ENCODE peak calls at places on chromosomes 12 and 14, in eight cellular contexts. C is A549, Z is transverse colon, P is ovary, B is stomach, R is suprapubic skin, I is HepG2, T is SK-N-SH. H is an unnamed sample.

GRCh38 chr12:125403145-125403789 is 338.0 kb downstream of the AACS start:
- DNase-seq in C (no peak), Z (no peak), P (no peak), B (no peak), R (no peak), I (peak; percentile 34), T (peak; percentile 29), H (no peak)

GRCh38 chr12:79983969-79984629 is 49.2 kb upstream of the PPP1R12A start:
- DNase-seq in C (peak; percentile 9), Z (no peak), P (no peak), B (no peak), R (no peak), I (no peak), T (no peak), H (no peak)

GRCh38 chr12:8844665-8845064 is 22.2 kb downstream of the A2ML1 start:
- DNase-seq in C (no peak), Z (no peak), P (peak; percentile 90), B (peak; percentile 57), R (no peak), I (peak; percentile 10), T (peak; percentile 39), H (peak; percentile 76)

GRCh38 chr12:106223485-106224391 is 24.1 kb downstream of the CKAP4 start:
- DNase-seq in C (peak; percentile 90), Z (peak; percentile 77), P (peak; percentile 73), B (peak; percentile 76), R (no peak), I (peak; percentile 45), T (peak; percentile 81), H (peak; percentile 86)

GRCh38 chr12:2299207-2299606 is 246.4 kb downstream of the CACNA1C start:
- DNase-seq in C (no peak), Z (no peak), P (no peak), B (no peak), R (no peak), I (no peak), T (no peak), H (peak; percentile 66)

GRCh38 chr12:58803893-58804292 is 116.4 kb downstream of the LRIG3 start:
- DNase-seq in C (no peak), Z (no peak), P (no peak), B (no peak), R (no peak), I (no peak), T (no peak), H (no peak)

GRCh38 chr14:74459289-74459946 is 33.4 kb upstream of the SYNDIG1L start:
- DNase-seq in C (peak; percentile 51), Z (no peak), P (no peak), B (no peak), R (no peak), I (peak; percentile 24), T (peak; percentile 54), H (no peak)

GRCh38 chr14:89509891-89510290 is 92.9 kb upstream of the FOXN3 start:
- DNase-seq in C (no peak), Z (no peak), P (no peak), B (no peak), R (no peak), I (no peak), T (no peak), H (no peak)

GRCh38 chr12:124694250-124694649 is 126.8 kb upstream of the NCOR2 start:
- DNase-seq in C (no peak), Z (no peak), P (no peak), B (no peak), R (no peak), I (no peak), T (no peak), H (no peak)

GRCh38 chr14:81343166-81343565 is 57.0 kb downstream of the STON2 start:
- DNase-seq in C (no peak), Z (no peak), P (no peak), B (no peak), R (no peak), I (no peak), T (no peak), H (no peak)

GRCh38 chr14:105605501-105606304 is 79.3 kb downstream of the TMEM121 start:
- DNase-seq in C (no peak), Z (no peak), P (no peak), B (no peak), R (peak; percentile 68), I (no peak), T (no peak), H (peak; percentile 55)

GRCh38 chr14:65238456-65238855 is 136.1 kb upstream of the MAX start:
- DNase-seq in C (no peak), Z (no peak), P (peak; percentile 26), B (no peak), R (no peak), I (peak; percentile 85), T (no peak), H (no peak)

GRCh38 chr12:50241178-50241577 is 42.1 kb downstream of the LIMA1 start:
- DNase-seq in C (peak; percentile 34), Z (no peak), P (no peak), B (no peak), R (no peak), I (peak; percentile 88), T (no peak), H (no peak)

GRCh38 chr12:104859144-104859543 is 98.9 kb downstream of the SLC41A2 start:
- DNase-seq in C (no peak), Z (no peak), P (no peak), B (no peak), R (no peak), I (no peak), T (no peak), H (no peak)

GRCh38 chr12:74429535-74429934 is 108.1 kb upstream of the ATXN7L3B start:
- DNase-seq in C (no peak), Z (no peak), P (no peak), B (no peak), R (no peak), I (no peak), T (no peak), H (no peak)

GRCh38 chr12:1517007-1517406 is 77.4 kb downstream of the FBXL14 start:
- DNase-seq in C (no peak), Z (no peak), P (no peak), B (no peak), R (no peak), I (peak; percentile 10), T (peak; percentile 58), H (no peak)

GRCh38 chr12:106953352-106954260 is 2.1 kb upstream of the TMEM263 start:
- DNase-seq in C (no peak), Z (no peak), P (no peak), B (no peak), R (no peak), I (no peak), T (no peak), H (no peak)

GRCh38 chr14:102375126-102375525 is 12.4 kb downstream of the TECPR2 start:
- DNase-seq in C (no peak), Z (no peak), P (no peak), B (no peak), R (no peak), I (no peak), T (no peak), H (no peak)

GRCh38 chr12:103928736-103929050 is 1.5 kb upstream of the HSP90B1 start:
- DNase-seq in C (no peak), Z (peak; percentile 70), P (peak; percentile 26), B (peak; percentile 33), R (no peak), I (no peak), T (no peak), H (no peak)

GRCh38 chr14:68654471-68654941 is 138.4 kb downstream of the ZFP36L1 start:
- DNase-seq in C (no peak), Z (no peak), P (peak; percentile 78), B (no peak), R (no peak), I (no peak), T (peak; percentile 34), H (no peak)

GRCh38 chr12:101097829-101098580 is 112.0 kb downstream of the SLC5A8 start:
- DNase-seq in C (no peak), Z (no peak), P (no peak), B (no peak), R (no peak), I (no peak), T (no peak), H (no peak)

GRCh38 chr14:81315344-81315743 is 84.8 kb downstream of the STON2 start:
- DNase-seq in C (no peak), Z (no peak), P (no peak), B (no peak), R (no peak), I (no peak), T (no peak), H (no peak)

GRCh38 chr12:98679611-98680005 is 34.5 kb downstream of the APAF1 start:
- DNase-seq in C (no peak), Z (no peak), P (no peak), B (no peak), R (no peak), I (no peak), T (no peak), H (no peak)
- H3K4me3 ChIP-seq in C (no peak overlapping the region), Z (no peak overlapping the region), P (no peak overlapping the region), B (no peak overlapping the region), R (no peak overlapping the region), I (no peak overlapping the region), T (no peak overlapping the region), H (no peak overlapping the region)

GRCh38 chr12:17992002-17992656 is 97.9 kb downstream of the RERGL start:
- DNase-seq in C (peak; percentile 3), Z (no peak), P (no peak), B (no peak), R (no peak), I (peak; percentile 3), T (peak; percentile 20), H (no peak)
- TF ChIP-seq EP300 in C (no peak), Z (no peak), P (no peak), B (no peak), R (no peak), I (no peak), T (no peak), H (no peak)

GRCh38 chr14:87567926-87568325 is 425.1 kb downstream of the GALC start:
- DNase-seq in C (no peak), Z (no peak), P (no peak), B (no peak), R (no peak), I (no peak), T (no peak), H (no peak)

GRCh38 chr14:87566986-87567385 is 426.0 kb downstream of the GALC start:
- DNase-seq in C (no peak), Z (no peak), P (no peak), B (no peak), R (no peak), I (no peak), T (no peak), H (no peak)
- H3K4me3 ChIP-seq in C (no peak overlapping the region), Z (no peak overlapping the region), P (peak overlapping the region; percentile 9), B (no peak overlapping the region), R (no peak overlapping the region), I (no peak overlapping the region), T (no peak overlapping the region), H (no peak overlapping the region)

DNA sequence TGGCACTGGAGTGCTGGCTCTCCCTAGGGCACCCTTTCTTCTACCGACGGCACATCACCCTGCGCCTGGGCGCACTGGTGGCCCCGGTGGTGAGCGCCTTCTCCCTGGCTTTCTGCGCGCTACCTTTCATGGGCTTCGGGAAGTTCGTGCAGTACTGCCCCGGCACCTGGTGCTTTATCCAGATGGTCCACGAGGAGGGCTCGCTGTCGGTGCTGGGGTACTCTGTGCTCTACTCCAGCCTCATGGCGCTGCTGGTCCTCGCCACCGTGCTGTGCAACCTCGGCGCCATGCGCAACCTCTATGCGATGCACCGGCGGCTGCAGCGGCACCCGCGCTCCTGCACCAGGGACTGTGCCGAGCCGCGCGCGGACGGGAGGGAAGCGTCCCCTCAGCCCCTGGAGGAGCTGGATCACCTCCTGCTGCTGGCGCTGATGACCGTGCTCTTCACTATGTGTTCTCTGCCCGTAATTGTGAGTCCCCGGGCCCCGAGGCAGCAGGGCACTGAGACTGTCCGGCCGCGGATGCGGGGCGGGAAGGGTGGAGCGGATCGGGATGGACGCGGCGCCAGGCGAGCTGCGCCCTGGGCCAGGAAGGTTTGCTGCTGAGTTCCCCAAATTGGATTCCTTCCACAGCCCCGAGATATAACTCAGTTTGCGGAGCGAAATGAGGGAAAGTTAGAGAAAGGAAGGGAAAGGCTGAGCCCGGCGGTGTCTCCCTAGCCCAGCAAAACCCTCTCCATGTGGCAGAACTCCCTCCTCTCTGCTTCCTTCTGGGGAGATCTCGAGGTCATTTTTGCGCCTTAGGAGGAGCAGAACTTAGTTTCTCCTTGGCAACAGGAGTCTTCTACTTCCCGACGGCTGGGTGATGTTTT is 928 bp downstream of the PTGDR start:
- DNase-seq in C (no peak), Z (no peak), P (no peak), B (no peak), R (no peak), I (no peak), T (peak; percentile 36), H (no peak)
- TF ChIP-seq EP300 in C (no peak), Z (no peak), P (no peak), B (no peak), R (no peak), I (no peak), T (no peak), H (no peak)

H was measured in sigmoid colon.